ENCODE peak calls at places on chromosomes 6 and 20, in seven cellular contexts. M is sigmoid colon, Q is SK-N-SH, B is stomach, D is transverse colon, J is GM12878, S is suprapubic skin. U is an unnamed sample.

GRCh38 chr20:45817652-45818194 is 5.3 kb downstream of the UBE2C start:
- DNase-seq in M (no peak), Q (no peak), B (no peak), D (no peak), J (no peak), S (no peak), U (peak)

GRCh38 chr6:116004841-116005507 is 55.7 kb downstream of the FRK start:
- DNase-seq in M (no peak), Q (no peak), B (no peak), D (no peak), J (no peak), S (no peak), U (no peak)

GRCh38 chr6:93677297-93677965 is 258.1 kb upstream of the EPHA7 start:
- DNase-seq in M (no peak), Q (no peak), B (no peak), D (no peak), J (no peak), S (no peak), U (no peak)

GRCh38 chr20:23782366-23782983 is 31.7 kb upstream of the CST1 start:
- DNase-seq in M (no peak), Q (peak), B (no peak), D (no peak), J (no peak), S (no peak), U (no peak)

GRCh38 chr6:153117986-153118886 is 12.8 kb downstream of the RGS17 start:
- DNase-seq in M (no peak), Q (no peak), B (no peak), D (no peak), J (peak), S (no peak), U (no peak)

GRCh38 chr20:37934634-37935010 is 31.7 kb downstream of the VSTM2L start:
- DNase-seq in M (no peak), Q (no peak), B (no peak), D (no peak), J (no peak), S (no peak), U (no peak)

GRCh38 chr6:148525453-148525852 is 182.8 kb downstream of the SASH1 start:
- DNase-seq in M (no peak), Q (no peak), B (no peak), D (no peak), J (no peak), S (no peak), U (no peak)

GRCh38 chr6:159107451-159108260 is 61.5 kb upstream of the FNDC1 start:
- DNase-seq in M (no peak), Q (no peak), B (peak), D (peak), J (no peak), S (no peak), U (peak)

GRCh38 chr20:17709361-17710293 is 9.9 kb downstream of the BANF2 start:
- DNase-seq in M (no peak), Q (no peak), B (no peak), D (no peak), J (no peak), S (no peak), U (no peak)

GRCh38 chr6:20266851-20267608 is 54.8 kb upstream of the MBOAT1 start:
- DNase-seq in M (no peak), Q (no peak), B (no peak), D (no peak), J (peak), S (no peak), U (no peak)

GRCh38 chr6:8131265-8131897 is 29.0 kb upstream of the EEF1E1 start:
- DNase-seq in M (no peak), Q (peak), B (peak), D (peak), J (no peak), S (no peak), U (peak)

GRCh38 chr6:15662246-15663056 is at the start of gene DTNBP1:
- DNase-seq in M (peak), Q (no peak), B (peak), D (peak), J (peak), S (peak), U (peak)

GRCh38 chr20:63434599-63435378 is 37.7 kb downstream of the KCNQ2 start:
- DNase-seq in M (no peak), Q (peak), B (peak), D (peak), J (peak), S (no peak), U (peak)

GRCh38 chr6:15535495-15536200 is 127.2 kb downstream of the DTNBP1 start:
- DNase-seq in M (peak), Q (no peak), B (no peak), D (no peak), J (no peak), S (no peak), U (no peak)

GRCh38 chr20:59583428-59584277 is 20.7 kb upstream of the PHACTR3 start:
- DNase-seq in M (peak), Q (no peak), B (peak), D (peak), J (no peak), S (no peak), U (no peak)

GRCh38 chr6:165245287-165245686 is 64.1 kb downstream of the C6orf118 start:
- DNase-seq in M (no peak), Q (peak), B (no peak), D (no peak), J (no peak), S (no peak), U (no peak)

GRCh38 chr6:36920049-36920448 is 34.3 kb downstream of the C6orf89 start:
- DNase-seq in M (no peak), Q (no peak), B (no peak), D (no peak), J (no peak), S (no peak), U (no peak)

GRCh38 chr20:50121858-50122271 is 8.9 kb upstream of the UBE2V1 start:
- DNase-seq in M (no peak), Q (peak), B (no peak), D (no peak), J (no peak), S (no peak), U (no peak)

GRCh38 chr6:157706883-157707282 is 116.2 kb upstream of the SNX9 start:
- DNase-seq in M (no peak), Q (no peak), B (no peak), D (no peak), J (no peak), S (no peak), U (no peak)

GRCh38 chr6:37242429-37243052 is 15.0 kb upstream of the TBC1D22B start:
- DNase-seq in M (peak), Q (no peak), B (no peak), D (no peak), J (no peak), S (no peak), U (peak)

GRCh38 chr20:49045440-49046086 is 549 bp upstream of the CSE1L start:
- DNase-seq in M (peak), Q (peak), B (peak), D (peak), J (no peak), S (no peak), U (peak)

GRCh38 chr6:22892452-22892851 is 323.1 kb downstream of the HDGFL1 start:
- DNase-seq in M (no peak), Q (no peak), B (no peak), D (no peak), J (no peak), S (no peak), U (no peak)

GRCh38 chr6:6966127-6966526 is 141.6 kb upstream of the RREB1 start:
- DNase-seq in M (no peak), Q (no peak), B (no peak), D (no peak), J (no peak), S (no peak), U (no peak)

GRCh38 chr6:35475573-35475972 is 7.4 kb downstream of the RPL10A start:
- DNase-seq in M (no peak), Q (no peak), B (no peak), D (no peak), J (no peak), S (no peak), U (no peak)

GRCh38 chr6:2111162-2111677 is 134.2 kb downstream of the GMDS start:
- DNase-seq in M (no peak), Q (no peak), B (no peak), D (no peak), J (peak), S (no peak), U (no peak)

GRCh38 chr6:154805288-154805911 is 72.2 kb downstream of the SCAF8 start:
- DNase-seq in M (no peak), Q (peak), B (no peak), D (no peak), J (no peak), S (no peak), U (no peak)

GRCh38 chr6:43833996-43834390 is 64.0 kb downstream of the VEGFA start:
- DNase-seq in M (no peak), Q (no peak), B (no peak), D (no peak), J (no peak), S (no peak), U (no peak)

GRCh38 chr20:35954907-35955251 is 577 bp upstream of the SCAND1 start:
- DNase-seq in M (no peak), Q (no peak), B (no peak), D (no peak), J (no peak), S (no peak), U (no peak)

GRCh38 chr6:115891111-115891669 is 169.5 kb downstream of the FRK start:
- DNase-seq in M (no peak), Q (no peak), B (no peak), D (no peak), J (peak), S (no peak), U (no peak)

GRCh38 chr6:782141-782540 is 89.2 kb upstream of the EXOC2 start:
- DNase-seq in M (no peak), Q (no peak), B (no peak), D (no peak), J (no peak), S (no peak), U (no peak)

GRCh38 chr6:1439349-1439748 is 50.0 kb downstream of the FOXF2 start:
- DNase-seq in M (no peak), Q (no peak), B (no peak), D (no peak), J (no peak), S (no peak), U (no peak)

GRCh38 chr6:33207569-33208088 is 671 bp upstream of the RING1 start:
- DNase-seq in M (peak), Q (peak), B (peak), D (peak), J (no peak), S (no peak), U (peak)

GRCh38 chr6:24517659-24518538 is 23.1 kb downstream of the ALDH5A1 start:
- DNase-seq in M (no peak), Q (no peak), B (no peak), D (no peak), J (peak), S (no peak), U (no peak)

GRCh38 chr20:19960745-19961144 is 56.4 kb upstream of the NAA20 start:
- DNase-seq in M (no peak), Q (no peak), B (no peak), D (no peak), J (no peak), S (no peak), U (no peak)

GRCh38 chr6:164859791-164860190 is 449.6 kb downstream of the C6orf118 start:
- DNase-seq in M (no peak), Q (no peak), B (no peak), D (no peak), J (no peak), S (no peak), U (no peak)

GRCh38 chr6:127459231-127459641 is at the start of gene KIAA0408:
- DNase-seq in M (peak), Q (no peak), B (peak), D (peak), J (no peak), S (no peak), U (no peak)

GRCh38 chr20:59020938-59021551 is 1.8 kb downstream of the TUBB1 start:
- DNase-seq in M (no peak), Q (no peak), B (no peak), D (no peak), J (no peak), S (no peak), U (no peak)

GRCh38 chr6:75090574-75090973 is 115.3 kb downstream of the COL12A1 start:
- DNase-seq in M (no peak), Q (no peak), B (no peak), D (no peak), J (no peak), S (no peak), U (no peak)

GRCh38 chr6:75098709-75099108 is 107.1 kb downstream of the COL12A1 start:
- DNase-seq in M (peak), Q (no peak), B (peak), D (peak), J (no peak), S (no peak), U (no peak)

GRCh38 chr6:75096986-75097385 is 108.9 kb downstream of the COL12A1 start:
- DNase-seq in M (no peak), Q (no peak), B (no peak), D (no peak), J (no peak), S (no peak), U (no peak)

GRCh38 chr6:75089921-75090320 is 115.9 kb downstream of the COL12A1 start:
- DNase-seq in M (no peak), Q (no peak), B (no peak), D (no peak), J (no peak), S (no peak), U (no peak)

DNA sequence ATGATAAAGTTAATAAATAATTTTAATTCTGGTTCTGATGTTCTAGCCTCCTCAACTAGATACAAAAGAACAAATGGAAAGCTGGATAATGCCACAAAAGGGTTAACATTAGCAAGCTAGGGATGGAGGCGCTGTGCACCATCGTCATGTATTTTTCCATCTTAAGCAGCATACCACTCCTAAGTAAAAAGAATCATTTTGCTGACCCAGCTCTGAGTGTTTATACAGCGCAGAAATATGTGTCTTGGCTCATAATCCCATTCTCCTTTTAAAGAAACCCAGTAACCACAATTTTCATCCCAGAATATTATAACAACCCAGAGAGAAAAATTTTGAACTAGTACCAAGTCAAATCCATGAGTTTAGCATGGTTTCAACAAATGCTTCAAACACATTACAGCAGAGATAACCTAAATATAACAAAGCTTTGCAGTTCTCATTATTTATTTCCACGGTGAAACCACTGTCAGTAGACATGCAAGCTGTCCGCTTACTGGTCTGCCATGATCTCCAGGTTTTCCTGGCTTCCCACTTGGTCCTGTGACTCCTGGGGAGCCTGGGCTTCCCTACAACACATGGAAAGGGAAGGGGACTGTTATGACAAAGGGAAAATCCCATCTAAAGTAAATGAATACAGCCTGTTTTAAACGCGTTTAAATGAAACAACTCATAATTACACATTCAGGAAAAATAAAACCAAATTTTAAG is 111.1 kb downstream of the COL12A1 start:
- DNase-seq in M (no peak), Q (no peak), B (no peak), D (no peak), J (no peak), S (no peak), U (no peak)
- TF ChIP-seq EP300 in M (no peak), Q (no peak), B (no peak), D (no peak), J (no peak), S (no peak), U (no peak)

GRCh38 chr20:22576733-22577514 is 7.4 kb downstream of the FOXA2 start:
- DNase-seq in M (no peak), Q (no peak), B (no peak), D (no peak), J (no peak), S (no peak), U (peak)
- H3K4me3 ChIP-seq in M (no peak), Q (no peak), B (peak), D (peak), J (no peak), S (no peak), U (peak)

GRCh38 chr6:170099387-170099786 is 191.5 kb downstream of the DLL1 start:
- DNase-seq in M (peak), Q (no peak), B (peak), D (no peak), J (no peak), S (peak), U (peak)

GRCh38 chr6:170096191-170096802 is 194.6 kb downstream of the DLL1 start:
- DNase-seq in M (peak), Q (peak), B (peak), D (no peak), J (no peak), S (peak), U (no peak)

GRCh38 chr6:170098428-170099170 is 192.3 kb downstream of the DLL1 start:
- DNase-seq in M (peak), Q (no peak), B (peak), D (peak), J (no peak), S (peak), U (peak)

GRCh38 chr6:170096803-170097504 is 193.9 kb downstream of the DLL1 start:
- DNase-seq in M (no peak), Q (no peak), B (peak), D (no peak), J (no peak), S (peak), U (peak)

GRCh38 chr6:170097505-170098427 is 193.1 kb downstream of the DLL1 start:
- DNase-seq in M (peak), Q (no peak), B (peak), D (peak), J (no peak), S (peak), U (peak)
- TF ChIP-seq POLR2AphosphoS5 in M (no peak), Q (no peak), B (no peak), D (no peak), J (no peak), S (no peak), U (no peak)

GRCh38 chr20:53157443-53158408 is 185.6 kb downstream of the TSHZ2 start:
- DNase-seq in M (no peak), Q (no peak), B (peak), D (peak), J (no peak), S (no peak), U (no peak)

GRCh38 chr20:53152228-53152627 is 180.1 kb downstream of the TSHZ2 start:
- DNase-seq in M (no peak), Q (no peak), B (no peak), D (no peak), J (no peak), S (no peak), U (no peak)

GRCh38 chr20:53150532-53150931 is 178.4 kb downstream of the TSHZ2 start:
- DNase-seq in M (no peak), Q (no peak), B (no peak), D (no peak), J (no peak), S (no peak), U (no peak)

GRCh38 chr20:53159144-53159543 is 187.0 kb downstream of the TSHZ2 start:
- DNase-seq in M (no peak), Q (no peak), B (no peak), D (no peak), J (no peak), S (no peak), U (no peak)

GRCh38 chr20:53154540-53154939 is 182.4 kb downstream of the TSHZ2 start:
- DNase-seq in M (no peak), Q (no peak), B (no peak), D (no peak), J (no peak), S (no peak), U (no peak)
- TF ChIP-seq EP300 in M (no peak), Q (no peak), B (no peak), D (no peak), J (no peak), S (no peak), U (no peak)

GRCh38 chr6:97440590-97441176 is 157.7 kb upstream of the MMS22L start:
- DNase-seq in M (no peak), Q (peak), B (no peak), D (no peak), J (no peak), S (no peak), U (no peak)
- H3K4me3 ChIP-seq in M (no peak), Q (peak), B (no peak), D (no peak), J (no peak), S (no peak), U (no peak)

DNA sequence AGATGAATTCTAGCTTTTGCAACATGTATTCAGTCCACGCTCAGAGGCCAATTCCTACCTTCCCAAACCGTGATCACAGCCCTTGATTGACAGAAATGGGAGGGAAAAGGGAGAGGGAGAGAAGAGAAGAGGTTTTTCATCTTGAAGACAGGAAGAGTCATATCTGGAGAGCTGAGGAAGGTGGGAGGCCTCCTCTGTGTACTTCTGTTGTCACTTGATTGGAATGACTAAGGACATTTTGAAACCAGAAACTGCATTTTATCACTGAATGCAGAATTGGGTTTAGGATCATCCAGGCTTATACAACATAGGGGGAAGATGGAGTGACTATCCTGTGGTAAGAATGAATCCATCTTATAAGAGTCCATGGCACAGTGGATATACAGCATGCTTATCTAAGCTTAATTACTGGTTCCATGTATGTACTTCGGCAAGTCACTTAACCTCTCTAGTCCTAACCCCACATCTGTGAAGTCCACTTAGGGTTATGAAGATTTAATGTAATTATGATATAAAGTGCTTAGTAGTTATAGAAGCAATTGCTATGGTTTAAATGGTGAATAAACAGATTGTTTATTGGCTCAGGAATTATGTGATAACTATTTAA is 144.0 kb downstream of the BCKDHB start:
- DNase-seq in M (no peak), Q (no peak), B (no peak), D (no peak), J (no peak), S (no peak), U (no peak)
- TF ChIP-seq POLR2AphosphoS5 in M (no peak), Q (no peak), B (no peak), D (no peak), J (no peak), S (no peak), U (no peak)